ENCODE peak calls at places on chromosome 14, in nine cellular contexts. One of them, this sample, is unnamed. For H3K4me1, the result is how much of the 10 kb centered on the place peaks cover.

GRCh38 chr14:105884808-105885281 is 358.5 kb downstream of the TMEM121 start:
- DNase-seq in A549: no peak
- DNase-seq in BE2C: peak
- DNase-seq in CD8-positive, alpha-beta T cell: no peak
- DNase-seq in HepG2: no peak
- DNase-seq in ovary: peak
- DNase-seq in adrenal gland: no peak
- DNase-seq in GM12878: no peak
- DNase-seq in vagina: peak
- DNase-seq in this sample: no peak

GRCh38 chr14:52427460-52427859 is 113.3 kb downstream of the PTGER2 start:
- DNase-seq in CD8-positive, alpha-beta T cell: no peak
- DNase-seq in GM12878: no peak
- DNase-seq in adrenal gland: no peak
- DNase-seq in HepG2: no peak
- DNase-seq in vagina: no peak
- DNase-seq in BE2C: no peak
- DNase-seq in ovary: no peak
- DNase-seq in A549: no peak
- DNase-seq in this sample: no peak

GRCh38 chr14:69812725-69813124 is 15.7 kb upstream of the SLC10A1 start:
- DNase-seq in A549: peak
- DNase-seq in adrenal gland: no peak
- DNase-seq in GM12878: no peak
- DNase-seq in HepG2: peak
- DNase-seq in BE2C: no peak
- DNase-seq in vagina: no peak
- DNase-seq in ovary: no peak
- DNase-seq in CD8-positive, alpha-beta T cell: no peak
- DNase-seq in this sample: no peak

GRCh38 chr14:37060496-37061260 is 111.7 kb downstream of the SLC25A21 start:
- DNase-seq in adrenal gland: peak
- DNase-seq in A549: no peak
- DNase-seq in CD8-positive, alpha-beta T cell: no peak
- DNase-seq in HepG2: no peak
- DNase-seq in ovary: no peak
- DNase-seq in vagina: no peak
- DNase-seq in BE2C: no peak
- DNase-seq in GM12878: no peak
- DNase-seq in this sample: peak

GRCh38 chr14:54220122-54220691 is 176.6 kb upstream of the CDKN3 start:
- DNase-seq in A549: no peak
- DNase-seq in vagina: no peak
- DNase-seq in BE2C: no peak
- DNase-seq in GM12878: no peak
- DNase-seq in HepG2: no peak
- DNase-seq in CD8-positive, alpha-beta T cell: no peak
- DNase-seq in ovary: no peak
- DNase-seq in adrenal gland: no peak
- DNase-seq in this sample: no peak

GRCh38 chr14:47392351-47392750 is 283.1 kb downstream of the MDGA2 start:
- DNase-seq in GM12878: no peak
- DNase-seq in A549: no peak
- DNase-seq in adrenal gland: no peak
- DNase-seq in ovary: no peak
- DNase-seq in BE2C: no peak
- DNase-seq in HepG2: no peak
- DNase-seq in CD8-positive, alpha-beta T cell: no peak
- DNase-seq in vagina: no peak
- DNase-seq in this sample: no peak

GRCh38 chr14:75876526-75876925 is 105.3 kb downstream of the TGFB3 start:
- DNase-seq in A549: no peak
- DNase-seq in HepG2: no peak
- DNase-seq in vagina: no peak
- DNase-seq in adrenal gland: no peak
- DNase-seq in CD8-positive, alpha-beta T cell: no peak
- DNase-seq in ovary: no peak
- DNase-seq in BE2C: no peak
- DNase-seq in GM12878: no peak
- DNase-seq in this sample: peak

GRCh38 chr14:97446087-97446486 is 648.9 kb downstream of the VRK1 start:
- DNase-seq in CD8-positive, alpha-beta T cell: no peak
- DNase-seq in vagina: no peak
- DNase-seq in GM12878: no peak
- DNase-seq in BE2C: no peak
- DNase-seq in A549: no peak
- DNase-seq in adrenal gland: no peak
- DNase-seq in ovary: no peak
- DNase-seq in HepG2: no peak
- DNase-seq in this sample: no peak

DNA sequence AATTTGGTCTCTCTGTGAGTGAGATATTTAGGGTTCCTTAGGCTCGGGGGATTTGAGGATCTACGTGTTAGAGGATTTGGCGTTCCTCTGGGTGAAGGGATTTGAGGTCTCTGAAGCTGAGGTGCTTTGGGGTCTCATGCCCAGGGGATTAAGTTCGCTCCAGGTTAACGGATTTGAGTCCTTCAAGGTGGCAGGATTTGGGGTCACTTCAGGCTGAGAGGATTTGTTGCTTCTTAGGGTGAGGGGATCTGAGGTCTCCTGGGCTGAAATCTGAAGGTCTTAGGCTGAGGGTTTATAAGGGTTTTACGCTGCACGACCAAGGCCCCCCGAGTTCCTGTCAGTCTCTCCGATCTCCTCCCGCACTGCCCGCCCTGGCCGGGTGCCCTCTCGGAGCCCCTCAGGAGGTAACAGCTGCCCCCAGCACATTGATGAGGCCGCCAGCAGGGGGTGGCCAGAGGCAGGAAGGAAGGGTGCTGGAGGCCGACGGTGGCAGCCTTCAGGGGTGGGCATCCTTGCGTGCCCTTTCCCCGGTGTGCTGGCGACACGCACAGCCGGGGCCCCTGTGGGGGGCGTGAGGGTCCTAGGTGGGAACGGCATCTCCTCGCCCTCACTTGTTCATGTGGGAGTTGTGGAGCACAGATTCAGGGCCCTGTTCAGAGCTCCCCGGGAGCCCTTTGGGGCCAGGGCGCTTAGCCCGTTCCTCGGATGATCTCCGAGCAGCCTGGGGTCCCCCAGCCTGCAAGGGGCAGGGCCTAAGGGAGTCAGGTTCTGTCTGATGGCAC is 14.3 kb downstream of the CEP170B start:
- DNase-seq in vagina: no peak
- DNase-seq in BE2C: no peak
- DNase-seq in HepG2: no peak
- DNase-seq in A549: no peak
- DNase-seq in GM12878: no peak
- DNase-seq in CD8-positive, alpha-beta T cell: no peak
- DNase-seq in ovary: peak
- DNase-seq in adrenal gland: no peak
- DNase-seq in this sample: no peak
- H3K4me3 ChIP-seq in vagina: no peak
- H3K4me3 ChIP-seq in BE2C: no peak
- H3K4me3 ChIP-seq in HepG2: no peak
- H3K4me3 ChIP-seq in A549: no peak
- H3K4me3 ChIP-seq in GM12878: no peak
- H3K4me3 ChIP-seq in CD8-positive, alpha-beta T cell: no peak
- H3K4me3 ChIP-seq in ovary: no peak
- H3K4me3 ChIP-seq in adrenal gland: no peak
- H3K4me3 ChIP-seq in this sample: no peak

DNA sequence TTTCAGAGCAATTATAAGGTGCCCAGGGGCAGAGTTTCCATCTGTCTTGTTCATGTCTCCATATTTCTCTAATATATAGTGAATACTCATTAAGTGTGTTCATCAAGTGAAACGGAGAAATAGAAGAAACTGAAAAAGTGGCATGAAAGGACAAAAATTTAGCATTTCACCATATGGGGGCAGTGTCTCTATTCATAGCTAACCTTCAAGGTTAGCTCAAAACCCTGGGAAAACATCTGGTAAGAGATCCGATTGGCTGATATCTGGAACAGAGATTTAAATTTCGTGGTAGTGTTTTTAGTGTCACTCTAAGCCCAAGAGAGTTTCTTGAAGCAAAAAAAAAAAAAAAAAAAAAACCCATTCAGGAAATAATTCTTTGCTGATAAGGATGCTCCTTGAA is 367.5 kb downstream of the DAD1 start:
- DNase-seq in A549: peak
- DNase-seq in BE2C: no peak
- DNase-seq in HepG2: peak
- DNase-seq in ovary: no peak
- DNase-seq in adrenal gland: no peak
- DNase-seq in GM12878: no peak
- DNase-seq in CD8-positive, alpha-beta T cell: no peak
- DNase-seq in vagina: no peak
- DNase-seq in this sample: no peak
- TF ChIP-seq CTCF in A549: peak
- TF ChIP-seq CTCF in BE2C: peak
- TF ChIP-seq CTCF in HepG2: peak
- TF ChIP-seq CTCF in ovary: no peak
- TF ChIP-seq CTCF in adrenal gland: peak
- TF ChIP-seq CTCF in GM12878: peak
- TF ChIP-seq CTCF in CD8-positive, alpha-beta T cell: no peak
- TF ChIP-seq CTCF in vagina: no peak
- TF ChIP-seq CTCF in this sample: no peak

GRCh38 chr14:50397461-50398196 is 948 bp upstream of the CDKL1 start:
- DNase-seq in ovary: peak
- DNase-seq in CD8-positive, alpha-beta T cell: no peak
- DNase-seq in vagina: no peak
- DNase-seq in HepG2: peak
- DNase-seq in GM12878: no peak
- DNase-seq in A549: peak
- DNase-seq in adrenal gland: peak
- DNase-seq in BE2C: peak
- DNase-seq in this sample: peak

GRCh38 chr14:50399251-50400032 is 2.8 kb upstream of the CDKL1 start:
- DNase-seq in HepG2: no peak
- DNase-seq in vagina: no peak
- DNase-seq in ovary: peak
- DNase-seq in GM12878: no peak
- DNase-seq in BE2C: peak
- DNase-seq in adrenal gland: no peak
- DNase-seq in CD8-positive, alpha-beta T cell: no peak
- DNase-seq in A549: peak
- DNase-seq in this sample: peak

GRCh38 chr14:50395448-50395847 is 1.2 kb downstream of the CDKL1 start:
- DNase-seq in BE2C: no peak
- DNase-seq in adrenal gland: peak
- DNase-seq in GM12878: no peak
- DNase-seq in ovary: peak
- DNase-seq in HepG2: no peak
- DNase-seq in vagina: no peak
- DNase-seq in A549: no peak
- DNase-seq in CD8-positive, alpha-beta T cell: no peak
- DNase-seq in this sample: peak

GRCh38 chr14:50396636-50397460 is at the start of gene CDKL1:
- DNase-seq in ovary: peak
- DNase-seq in vagina: no peak
- DNase-seq in CD8-positive, alpha-beta T cell: no peak
- DNase-seq in GM12878: no peak
- DNase-seq in adrenal gland: peak
- DNase-seq in A549: peak
- DNase-seq in HepG2: peak
- DNase-seq in BE2C: peak
- DNase-seq in this sample: peak

DNA sequence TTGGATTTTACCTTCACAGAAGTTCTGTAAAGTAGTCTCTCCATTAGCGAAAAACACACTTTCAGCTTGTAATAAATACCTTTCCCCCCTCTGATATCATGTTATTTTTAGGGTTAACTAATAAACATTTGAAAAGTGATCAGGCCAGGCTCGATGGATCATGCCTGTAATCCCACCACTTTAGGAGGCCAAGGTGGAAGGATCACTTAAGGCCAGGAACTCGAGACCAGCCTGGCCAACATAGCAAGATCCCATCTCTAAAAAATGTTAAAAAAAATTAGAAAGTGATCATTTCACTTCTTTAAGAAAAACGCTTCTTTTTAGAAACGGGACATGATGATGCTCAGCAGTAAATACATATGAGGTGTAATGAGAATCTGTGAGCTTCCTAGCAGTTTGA is 2.0 kb downstream of the CDKL1 start:
- DNase-seq in ovary: no peak
- DNase-seq in adrenal gland: no peak
- DNase-seq in vagina: no peak
- DNase-seq in BE2C: no peak
- DNase-seq in A549: no peak
- DNase-seq in CD8-positive, alpha-beta T cell: no peak
- DNase-seq in GM12878: no peak
- DNase-seq in HepG2: no peak
- DNase-seq in this sample: no peak
- H3K4me1 ChIP-seq in ovary: under half
- H3K4me1 ChIP-seq in adrenal gland: under half
- H3K4me1 ChIP-seq in vagina: under half
- H3K4me1 ChIP-seq in BE2C: under half
- H3K4me1 ChIP-seq in A549: under half
- H3K4me1 ChIP-seq in CD8-positive, alpha-beta T cell: under half
- H3K4me1 ChIP-seq in GM12878: under half
- H3K4me1 ChIP-seq in HepG2: half or more
- H3K4me1 ChIP-seq in this sample: under half

GRCh38 chr14:23182372-23183014 is 967 bp downstream of the SLC7A8 start:
- DNase-seq in CD8-positive, alpha-beta T cell: no peak
- DNase-seq in ovary: peak
- DNase-seq in BE2C: no peak
- DNase-seq in vagina: no peak
- DNase-seq in adrenal gland: peak
- DNase-seq in GM12878: no peak
- DNase-seq in A549: no peak
- DNase-seq in HepG2: no peak
- DNase-seq in this sample: peak

GRCh38 chr14:23183076-23183475 is 384 bp downstream of the SLC7A8 start:
- DNase-seq in A549: no peak
- DNase-seq in vagina: no peak
- DNase-seq in BE2C: no peak
- DNase-seq in GM12878: no peak
- DNase-seq in HepG2: no peak
- DNase-seq in ovary: no peak
- DNase-seq in adrenal gland: no peak
- DNase-seq in CD8-positive, alpha-beta T cell: no peak
- DNase-seq in this sample: peak

GRCh38 chr14:23181946-23182345 is 1.5 kb downstream of the SLC7A8 start:
- DNase-seq in A549: no peak
- DNase-seq in HepG2: no peak
- DNase-seq in GM12878: no peak
- DNase-seq in BE2C: no peak
- DNase-seq in vagina: no peak
- DNase-seq in ovary: no peak
- DNase-seq in CD8-positive, alpha-beta T cell: no peak
- DNase-seq in adrenal gland: no peak
- DNase-seq in this sample: no peak

GRCh38 chr14:23183479-23183878 is at the start of gene SLC7A8:
- DNase-seq in ovary: peak
- DNase-seq in A549: no peak
- DNase-seq in HepG2: no peak
- DNase-seq in GM12878: no peak
- DNase-seq in CD8-positive, alpha-beta T cell: no peak
- DNase-seq in BE2C: no peak
- DNase-seq in vagina: no peak
- DNase-seq in adrenal gland: peak
- DNase-seq in this sample: peak

DNA sequence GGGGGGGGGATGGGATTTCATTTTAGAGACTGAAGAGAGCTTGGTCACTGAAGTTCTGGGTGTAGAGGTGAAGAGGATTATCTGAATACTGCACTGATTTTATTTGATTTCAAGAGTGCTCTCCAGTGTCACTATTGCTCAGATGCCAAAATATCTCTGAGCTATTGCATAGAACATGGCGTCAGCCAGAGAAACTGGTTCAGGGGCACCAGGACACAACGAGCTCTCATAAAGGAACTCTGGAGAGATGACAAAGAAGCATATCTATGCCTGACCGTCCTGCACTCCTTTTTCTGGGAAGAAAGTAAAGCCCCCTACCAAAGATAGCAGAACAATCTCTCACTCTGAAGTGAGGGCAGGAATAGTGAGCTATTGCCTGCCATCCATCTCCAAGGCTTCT is 2.0 kb downstream of the SLC7A8 start:
- DNase-seq in vagina: no peak
- DNase-seq in CD8-positive, alpha-beta T cell: no peak
- DNase-seq in GM12878: no peak
- DNase-seq in BE2C: no peak
- DNase-seq in ovary: no peak
- DNase-seq in HepG2: no peak
- DNase-seq in A549: no peak
- DNase-seq in adrenal gland: no peak
- DNase-seq in this sample: no peak
- H3K4me3 ChIP-seq in vagina: peak
- H3K4me3 ChIP-seq in CD8-positive, alpha-beta T cell: peak
- H3K4me3 ChIP-seq in GM12878: no peak
- H3K4me3 ChIP-seq in BE2C: no peak
- H3K4me3 ChIP-seq in ovary: peak
- H3K4me3 ChIP-seq in HepG2: no peak
- H3K4me3 ChIP-seq in A549: no peak
- H3K4me3 ChIP-seq in adrenal gland: no peak
- H3K4me3 ChIP-seq in this sample: no peak

This sample was measured in testis.